ENCODE peak calls at places on chromosomes 12 and 14, in nine cellular contexts. Z, U, G, B, D, T, V, P and E are unnamed samples.

GRCh38 chr14:70571139-70571538 is 29.3 kb downstream of the MED6 start:
- DNase-seq in Z (no peak), G (no peak), D (no peak), B (no peak), U (no peak), V (no peak), T (no peak), P (no peak), E (no peak)

GRCh38 chr14:50417853-50418252 is 21.2 kb upstream of the CDKL1 start:
- DNase-seq in U (no peak), D (no peak), P (no peak), G (no peak), B (no peak), V (no peak), T (peak), Z (no peak), E (no peak)

GRCh38 chr14:49612671-49613070 is 7.8 kb downstream of the RPL36AL start:
- DNase-seq in G (no peak), Z (no peak), P (no peak), V (no peak), D (no peak), T (no peak), B (no peak), U (no peak), E (no peak)

GRCh38 chr12:92505373-92506340 is 197.1 kb upstream of the PLEKHG7 start:
- DNase-seq in G (no peak), V (no peak), D (peak), U (peak), B (no peak), Z (peak), P (no peak), T (peak), E (peak)

GRCh38 chr14:23953464-23954278 is at the start of gene DHRS4:
- DNase-seq in P (peak), V (peak), D (peak), Z (peak), B (peak), U (peak), G (peak), T (peak), E (peak)

GRCh38 chr12:14111230-14111865 is 129.9 kb upstream of the GRIN2B start:
- DNase-seq in Z (no peak), U (no peak), T (no peak), D (no peak), G (peak), B (no peak), P (peak), V (peak), E (no peak)

GRCh38 chr12:102093319-102093718 is 26.6 kb downstream of the NUP37 start:
- DNase-seq in V (no peak), U (no peak), Z (no peak), T (peak), B (no peak), G (no peak), D (no peak), P (no peak), E (no peak)

GRCh38 chr12:107127482-107128185 is 34.3 kb upstream of the CRY1 start:
- DNase-seq in U (no peak), T (no peak), D (no peak), V (no peak), P (no peak), Z (no peak), B (no peak), G (no peak), E (no peak)

GRCh38 chr14:64506751-64507150 is 2.2 kb downstream of the ZBTB1 start:
- DNase-seq in B (no peak), U (no peak), Z (no peak), V (no peak), D (no peak), P (no peak), G (no peak), T (no peak), E (no peak)

GRCh38 chr14:76904100-76904739 is 78.0 kb downstream of the LRRC74A start:
- DNase-seq in D (peak), T (peak), U (no peak), G (no peak), V (no peak), Z (no peak), P (no peak), B (no peak), E (no peak)

GRCh38 chr12:67394600-67394999 is 125.4 kb downstream of the CAND1 start:
- DNase-seq in B (no peak), T (peak), D (peak), U (peak), G (no peak), P (no peak), Z (peak), V (peak), E (no peak)

GRCh38 chr12:25677180-25677937 is 124.3 kb upstream of the LMNTD1 start:
- DNase-seq in P (no peak), Z (no peak), T (no peak), U (peak), D (no peak), B (no peak), G (no peak), V (no peak), E (peak)

GRCh38 chr12:12899530-12900380 is 8.4 kb downstream of the GPRC5A start:
- DNase-seq in P (no peak), V (peak), U (peak), T (peak), Z (no peak), B (no peak), D (peak), G (no peak), E (no peak)

GRCh38 chr12:123043536-123044001 is 63.1 kb downstream of the ARL6IP4 start:
- DNase-seq in B (peak), T (peak), G (peak), Z (peak), D (peak), P (peak), V (peak), U (peak), E (peak)

GRCh38 chr12:122117979-122118378 is 39.4 kb downstream of the MLXIP start:
- DNase-seq in V (no peak), B (no peak), U (no peak), D (no peak), Z (no peak), T (peak), P (no peak), G (no peak), E (no peak)

GRCh38 chr12:23043647-23044046 is 418.7 kb downstream of the ETNK1 start:
- DNase-seq in U (no peak), G (no peak), B (no peak), P (no peak), V (no peak), Z (no peak), D (no peak), T (no peak), E (no peak)

GRCh38 chr12:82412246-82412645 is 53.9 kb downstream of the METTL25 start:
- DNase-seq in P (no peak), V (no peak), B (no peak), Z (no peak), G (no peak), U (no peak), T (no peak), D (no peak), E (no peak)

GRCh38 chr12:44847888-44848770 is 28.0 kb downstream of the NELL2 start:
- DNase-seq in T (no peak), P (no peak), B (no peak), V (no peak), G (no peak), Z (no peak), U (no peak), D (no peak), E (no peak)

GRCh38 chr12:6201199-6201608 is 1.0 kb downstream of the CD9 start:
- DNase-seq in V (peak), T (no peak), P (peak), U (no peak), D (no peak), B (peak), Z (peak), G (no peak), E (no peak)

GRCh38 chr14:72801381-72801812 is 92.5 kb downstream of the DPF3 start:
- DNase-seq in D (no peak), V (peak), G (no peak), Z (no peak), T (peak), P (no peak), B (no peak), U (no peak), E (no peak)

GRCh38 chr12:41514907-41515306 is 326.8 kb downstream of the PDZRN4 start:
- DNase-seq in D (no peak), U (no peak), Z (no peak), G (no peak), V (no peak), P (peak), T (no peak), B (no peak), E (no peak)

GRCh38 chr12:27552886-27553560 is 29.0 kb downstream of the PPFIBP1 start:
- DNase-seq in D (no peak), T (peak), U (no peak), Z (no peak), B (no peak), P (no peak), V (no peak), G (no peak), E (peak)

GRCh38 chr14:69043007-69043444 is 63.9 kb upstream of the ACTN1 start:
- DNase-seq in U (no peak), V (no peak), T (no peak), P (no peak), Z (peak), G (no peak), D (peak), B (peak), E (no peak)

GRCh38 chr14:69042309-69043006 is 63.4 kb upstream of the ACTN1 start:
- DNase-seq in T (no peak), Z (no peak), G (no peak), V (no peak), B (no peak), U (no peak), D (no peak), P (no peak), E (no peak)

GRCh38 chr14:69044965-69045555 is 66.0 kb upstream of the ACTN1 start:
- DNase-seq in D (peak), T (peak), Z (no peak), P (no peak), B (no peak), V (no peak), U (no peak), G (no peak), E (no peak)

GRCh38 chr14:69044296-69044695 is 65.2 kb upstream of the ACTN1 start:
- DNase-seq in Z (no peak), T (no peak), G (no peak), D (no peak), U (no peak), B (no peak), P (no peak), V (no peak), E (no peak)

DNA sequence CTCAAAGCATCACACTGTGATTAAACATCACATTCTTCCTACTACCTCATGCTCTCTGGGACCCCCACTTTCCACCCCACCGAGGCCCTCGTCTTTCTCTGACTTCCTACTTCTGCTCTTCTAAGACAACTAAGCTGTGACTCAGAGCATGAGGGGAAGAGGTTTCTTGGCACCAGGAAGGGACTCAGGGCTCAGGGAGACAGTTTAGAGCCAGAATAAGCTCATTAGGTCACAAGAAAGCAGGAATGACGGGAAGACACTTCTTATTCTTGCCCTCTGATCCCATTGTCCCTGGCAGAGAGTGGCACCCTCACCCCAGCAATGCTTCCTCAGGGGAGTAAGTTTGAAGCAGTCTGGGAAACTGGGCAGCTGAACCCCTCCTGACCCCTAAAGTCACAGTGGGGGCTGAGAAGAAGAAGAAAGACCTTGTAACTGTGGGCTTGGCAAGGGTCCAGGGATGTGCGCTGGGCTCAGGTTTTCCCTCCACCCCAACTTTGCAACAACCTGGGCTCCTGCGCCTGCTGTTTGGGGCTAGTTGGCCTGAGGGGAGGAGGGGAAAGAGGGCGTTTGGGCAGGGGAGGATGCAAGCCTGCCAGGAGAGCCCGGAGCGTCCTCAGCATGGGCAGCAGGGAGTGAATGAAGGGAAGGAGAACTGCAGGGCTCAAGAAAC is 64.6 kb upstream of the ACTN1 start:
- DNase-seq in G (no peak), V (no peak), Z (no peak), U (peak), T (peak), B (no peak), D (peak), P (no peak), E (no peak)
- H3K27ac ChIP-seq in G (no peak), V (no peak), Z (peak), U (peak), T (peak), B (peak), D (peak), P (no peak), E (no peak)

GRCh38 chr14:105477659-105478623 is 3.3 kb downstream of the CRIP2 start:
- DNase-seq in V (no peak), G (no peak), B (no peak), D (no peak), U (no peak), Z (no peak), P (no peak), T (no peak), E (no peak)

GRCh38 chr14:105475269-105475915 is 771 bp downstream of the CRIP2 start:
- DNase-seq in V (peak), B (no peak), U (no peak), D (peak), P (no peak), T (peak), Z (no peak), G (no peak), E (peak)

GRCh38 chr14:105476937-105477658 is 2.5 kb downstream of the CRIP2 start:
- DNase-seq in V (no peak), P (no peak), G (no peak), D (no peak), U (no peak), T (no peak), B (no peak), Z (no peak), E (no peak)

GRCh38 chr14:105474478-105475268 is at the start of gene CRIP2:
- DNase-seq in V (peak), B (no peak), T (peak), U (no peak), G (peak), D (no peak), Z (no peak), P (peak), E (no peak)

DNA sequence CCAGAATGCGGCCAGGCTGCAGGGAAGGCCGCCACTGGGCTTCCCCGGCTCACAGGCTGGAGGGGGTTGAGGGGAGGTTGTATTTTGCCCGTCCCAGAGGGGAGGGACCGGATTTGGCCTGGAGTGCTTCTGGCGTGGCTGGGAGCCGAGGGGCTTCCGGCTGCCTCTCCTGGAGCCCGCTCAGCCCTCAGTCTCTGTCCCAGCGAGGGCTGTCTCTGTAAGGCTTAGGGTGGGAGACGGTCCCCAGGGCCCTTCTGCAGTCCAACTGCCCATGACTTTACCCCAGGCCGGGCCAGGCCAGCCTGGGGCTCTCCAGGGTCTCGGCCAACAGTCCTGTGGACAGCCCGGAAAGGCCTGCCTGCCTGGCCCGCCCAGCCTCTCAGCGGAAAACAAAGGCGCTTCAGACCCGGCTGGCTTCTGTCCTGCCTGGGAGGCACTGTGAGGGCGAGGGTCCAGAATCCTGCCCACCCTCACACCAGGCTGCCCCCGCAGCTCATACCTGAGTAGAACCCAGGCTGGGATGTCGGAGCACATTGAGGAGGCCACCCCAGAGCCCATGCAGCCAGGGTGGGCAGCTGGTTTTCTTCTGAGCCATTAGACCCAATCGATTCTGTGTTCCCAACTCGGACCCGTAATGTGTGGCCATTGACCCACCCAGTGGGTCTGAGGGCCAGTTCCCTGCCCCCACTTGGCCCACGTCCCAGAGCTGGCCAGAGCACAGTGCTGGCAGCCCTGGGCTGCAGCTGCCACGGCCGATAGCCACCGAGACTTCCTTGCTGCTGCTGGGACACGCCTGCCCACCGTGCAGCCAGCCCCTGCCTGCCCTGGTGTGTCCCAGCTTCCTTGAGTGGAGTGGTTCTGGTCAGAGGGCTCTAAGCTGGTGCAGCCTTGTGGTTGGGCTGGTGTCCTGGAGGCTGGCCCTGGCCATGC is 1.6 kb downstream of the CRIP2 start:
- DNase-seq in B (no peak), V (peak), D (no peak), T (peak), G (no peak), Z (peak), P (no peak), U (no peak), E (peak)
- H3K27ac ChIP-seq in B (peak), V (peak), D (no peak), T (peak), G (no peak), Z (peak), P (peak), U (peak), E (peak)

GRCh38 chr12:54948171-54948570 is 36.4 kb downstream of the TESPA1 start:
- DNase-seq in B (no peak), V (no peak), T (no peak), D (no peak), U (no peak), P (no peak), G (no peak), Z (no peak), E (no peak)
- H3K27ac ChIP-seq in B (no peak), V (no peak), T (no peak), D (no peak), U (peak), P (no peak), G (no peak), Z (no peak), E (no peak)

GRCh38 chr12:113289361-113289760 is 45.5 kb downstream of the SLC8B1 start:
- DNase-seq in G (no peak), U (no peak), Z (no peak), P (no peak), D (no peak), T (peak), V (no peak), B (no peak), E (no peak)
- H3K27ac ChIP-seq in G (no peak), U (no peak), Z (no peak), P (no peak), D (no peak), T (no peak), V (no peak), B (no peak), E (no peak)

DNA sequence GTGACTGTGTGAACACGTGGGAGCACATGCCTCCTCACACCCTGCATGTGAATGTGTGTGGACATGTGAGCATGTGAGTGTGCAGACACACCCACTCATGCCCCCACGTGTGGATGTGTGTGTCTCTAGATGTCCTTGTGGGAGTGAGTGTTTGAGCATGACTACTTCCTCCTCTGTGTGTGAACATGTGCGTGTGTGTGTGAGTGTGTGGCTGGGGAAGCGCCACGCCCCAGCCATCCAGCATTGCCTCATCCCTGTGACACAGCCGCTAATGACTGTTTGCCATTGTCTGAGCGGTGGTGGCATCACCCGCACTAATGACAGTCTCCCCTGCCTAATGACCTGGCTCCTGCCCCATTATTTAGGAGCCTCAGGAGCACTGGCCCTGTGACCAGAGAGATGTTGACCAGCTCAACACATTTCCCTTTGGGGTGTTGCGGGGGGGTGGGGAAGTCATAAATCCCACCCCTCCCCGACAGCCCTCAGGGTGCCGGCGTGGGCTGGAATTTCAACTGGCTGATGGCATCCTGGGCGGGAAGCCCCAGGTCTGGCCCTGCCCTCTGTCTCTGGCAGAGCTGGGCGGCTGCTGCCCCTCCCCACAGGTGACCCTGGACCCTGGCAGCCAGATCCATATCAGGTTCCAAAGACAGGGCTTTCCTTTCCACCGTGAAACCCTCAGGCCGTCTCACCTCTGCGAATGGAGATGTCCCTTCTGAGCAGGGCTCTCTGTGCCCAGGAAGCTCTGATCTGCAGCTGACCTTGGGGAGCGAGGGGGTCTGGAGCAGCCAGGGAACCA is 11.5 kb upstream of the KRT80 start:
- DNase-seq in G (no peak), D (peak), V (no peak), P (no peak), Z (peak), B (peak), U (peak), T (peak), E (peak)
- H3K27ac ChIP-seq in G (no peak), D (no peak), V (peak), P (no peak), Z (peak), B (peak), U (peak), T (no peak), E (no peak)

DNA sequence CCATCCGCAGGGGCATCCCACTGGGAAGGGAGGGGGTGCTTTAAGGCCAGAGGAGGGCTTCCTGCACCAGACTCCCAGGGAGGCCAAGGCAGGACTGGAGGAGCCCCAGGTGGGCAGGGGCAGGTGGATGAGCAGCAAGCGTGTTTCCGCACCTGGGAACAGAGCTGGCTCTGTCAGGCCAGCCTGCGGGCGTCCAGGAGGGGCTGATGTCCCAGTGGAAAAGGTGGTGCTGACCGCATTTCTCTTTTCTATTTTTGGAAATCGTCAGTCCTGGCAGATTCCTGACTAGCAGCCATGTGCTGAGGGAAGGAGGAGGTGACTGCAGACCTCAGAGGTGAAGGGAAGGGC is 27.2 kb downstream of the CHGA start:
- DNase-seq in B (no peak), G (no peak), Z (no peak), U (no peak), P (peak), T (no peak), D (no peak), V (no peak), E (no peak)
- H3K27ac ChIP-seq in B (no peak), G (no peak), Z (no peak), U (no peak), P (no peak), T (no peak), D (no peak), V (no peak), E (no peak)